ENCODE peak calls at places on chromosomes 7 and 10, in nine cellular contexts. O is upper lobe of left lung, H is tibial nerve, B is body of pancreas, V is A549, M is K562, A is transverse colon, J is Peyer's patch, R is HCT116. S is an unnamed sample.

GRCh38 chr7:41925946-41926345 is 223.1 kb upstream of the INHBA start:
- DNase-seq in O (no peak), H (no peak), B (no peak), V (no peak), M (no peak), A (no peak), J (no peak), R (no peak), S (no peak)

GRCh38 chr10:59047180-59047579 is 129.3 kb upstream of the PHYHIPL start:
- DNase-seq in O (no peak), H (no peak), B (peak; percentile 29), V (no peak), M (no peak), A (no peak), J (no peak), R (no peak), S (peak; percentile 30)

GRCh38 chr10:67098460-67098859 is 172.6 kb downstream of the LRRTM3 start:
- DNase-seq in O (no peak), H (no peak), B (no peak), V (no peak), M (no peak), A (no peak), J (no peak), R (no peak), S (no peak)

GRCh38 chr7:901388-902154 is 25.2 kb downstream of the GET4 start:
- DNase-seq in O (peak; percentile 87), H (peak; percentile 66), B (peak; percentile 64), V (peak; percentile 87), M (peak; percentile 100), A (peak; percentile 95), J (peak; percentile 98), R (peak; percentile 76), S (peak; percentile 90)

GRCh38 chr10:95178797-95179196 is 15.2 kb upstream of the ACSM6 start:
- DNase-seq in O (no peak), H (no peak), B (no peak), V (no peak), M (no peak), A (no peak), J (no peak), R (no peak), S (no peak)

GRCh38 chr10:30782543-30783461 is 153.2 kb upstream of the LYZL2 start:
- DNase-seq in O (no peak), H (no peak), B (no peak), V (no peak), M (no peak), A (no peak), J (no peak), R (no peak), S (no peak)

GRCh38 chr7:20534543-20534942 is 80.9 kb upstream of the ABCB5 start:
- DNase-seq in O (no peak), H (no peak), B (no peak), V (no peak), M (no peak), A (no peak), J (no peak), R (no peak), S (no peak)

GRCh38 chr7:116782177-116782711 is 80.1 kb upstream of the CAPZA2 start:
- DNase-seq in O (no peak), H (no peak), B (no peak), V (no peak), M (no peak), A (no peak), J (no peak), R (no peak), S (no peak)

GRCh38 chr10:14624600-14624999 is 150.1 kb downstream of the FAM107B start:
- DNase-seq in O (no peak), H (no peak), B (no peak), V (no peak), M (no peak), A (no peak), J (no peak), R (no peak), S (no peak)

GRCh38 chr7:23700058-23700457 is 10.0 kb upstream of the STK31 start:
- DNase-seq in O (no peak), H (no peak), B (no peak), V (no peak), M (no peak), A (no peak), J (no peak), R (no peak), S (no peak)

GRCh38 chr10:100370561-100370975 is 23.5 kb downstream of the SCD start:
- DNase-seq in O (peak; percentile 65), H (no peak), B (peak; percentile 22), V (peak; percentile 73), M (no peak), A (peak; percentile 52), J (no peak), R (peak; percentile 72), S (no peak)

GRCh38 chr7:44486693-44487092 is 3.8 kb downstream of the NUDCD3 start:
- DNase-seq in O (peak; percentile 72), H (no peak), B (peak; percentile 23), V (peak; percentile 18), M (no peak), A (no peak), J (no peak), R (no peak), S (peak; percentile 28)

GRCh38 chr10:127577376-127577775 is 28.3 kb downstream of the NPS start:
- DNase-seq in O (no peak), H (no peak), B (no peak), V (no peak), M (no peak), A (no peak), J (no peak), R (no peak), S (no peak)

GRCh38 chr10:131442271-131442670 is 130.8 kb upstream of the TCERG1L start:
- DNase-seq in O (no peak), H (no peak), B (no peak), V (no peak), M (no peak), A (no peak), J (no peak), R (no peak), S (no peak)

DNA sequence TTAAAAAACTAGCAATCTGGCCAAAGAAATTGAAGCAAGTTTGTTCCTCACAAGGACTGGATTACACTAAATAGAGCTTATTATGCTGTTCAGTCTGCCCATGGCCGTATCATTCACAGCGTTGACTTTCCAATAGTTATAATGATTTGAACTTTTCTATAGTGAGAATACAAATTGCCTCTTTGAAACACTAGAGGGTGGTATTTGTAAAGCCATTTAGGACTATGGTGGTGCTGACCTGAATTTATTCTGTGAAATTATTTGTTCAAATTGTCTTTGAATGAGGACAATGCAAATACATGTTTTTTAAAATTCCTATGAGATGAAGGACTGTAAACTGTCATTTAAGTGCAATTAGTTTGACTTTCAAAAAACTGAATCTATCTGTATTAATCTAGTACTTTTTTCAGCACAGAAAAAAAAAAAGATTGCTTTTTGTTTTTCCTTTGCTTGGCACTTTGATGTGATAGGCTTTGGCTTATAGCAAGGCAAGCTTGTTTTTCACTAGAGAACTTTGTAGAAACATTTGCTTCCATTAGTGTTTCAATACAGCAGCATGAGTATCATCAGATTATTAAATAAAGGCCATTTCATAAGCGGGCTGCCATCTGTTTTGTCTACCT is 122.6 kb upstream of the TMEM229A start:
- DNase-seq in O (no peak), H (no peak), B (no peak), V (peak; percentile 29), M (no peak), A (no peak), J (no peak), R (peak; percentile 15), S (no peak)
- TF ChIP-seq CTCF in O (no peak), H (peak; percentile 18), B (peak; percentile 26), V (peak; percentile 44), M (peak; percentile 1), A (peak; percentile 24), J (peak; percentile 41), R (peak; percentile 45), S (no peak)

GRCh38 chr7:38881015-38881414 is 28.0 kb downstream of the VPS41 start:
- DNase-seq in O (no peak), H (no peak), B (no peak), V (no peak), M (no peak), A (no peak), J (no peak), R (no peak), S (no peak)

GRCh38 chr7:38880035-38880434 is 29.0 kb downstream of the VPS41 start:
- DNase-seq in O (no peak), H (no peak), B (no peak), V (no peak), M (no peak), A (no peak), J (no peak), R (no peak), S (no peak)

GRCh38 chr7:38881947-38882684 is 26.9 kb downstream of the VPS41 start:
- DNase-seq in O (no peak), H (no peak), B (no peak), V (no peak), M (no peak), A (no peak), J (no peak), R (no peak), S (no peak)

GRCh38 chr7:38878694-38879457 is 30.1 kb downstream of the VPS41 start:
- DNase-seq in O (no peak), H (no peak), B (no peak), V (no peak), M (no peak), A (no peak), J (no peak), R (no peak), S (no peak)

GRCh38 chr7:38880454-38880853 is 28.5 kb downstream of the VPS41 start:
- DNase-seq in O (no peak), H (no peak), B (no peak), V (no peak), M (no peak), A (no peak), J (no peak), R (no peak), S (no peak)
- TF ChIP-seq POLR2A in O (no peak), H (no peak), B (no peak), V (no peak), M (no peak), A (no peak), J (no peak), R (no peak), S (no peak)

GRCh38 chr7:5472432-5473315 is 49.0 kb upstream of the TNRC18 start:
- DNase-seq in O (no peak), H (no peak), B (no peak), V (peak; percentile 40), M (peak; percentile 85), A (no peak), J (no peak), R (no peak), S (no peak)
- TF ChIP-seq CTCF in O (no peak), H (no peak), B (no peak), V (no peak), M (peak; percentile 70), A (no peak), J (no peak), R (no peak), S (no peak)

DNA sequence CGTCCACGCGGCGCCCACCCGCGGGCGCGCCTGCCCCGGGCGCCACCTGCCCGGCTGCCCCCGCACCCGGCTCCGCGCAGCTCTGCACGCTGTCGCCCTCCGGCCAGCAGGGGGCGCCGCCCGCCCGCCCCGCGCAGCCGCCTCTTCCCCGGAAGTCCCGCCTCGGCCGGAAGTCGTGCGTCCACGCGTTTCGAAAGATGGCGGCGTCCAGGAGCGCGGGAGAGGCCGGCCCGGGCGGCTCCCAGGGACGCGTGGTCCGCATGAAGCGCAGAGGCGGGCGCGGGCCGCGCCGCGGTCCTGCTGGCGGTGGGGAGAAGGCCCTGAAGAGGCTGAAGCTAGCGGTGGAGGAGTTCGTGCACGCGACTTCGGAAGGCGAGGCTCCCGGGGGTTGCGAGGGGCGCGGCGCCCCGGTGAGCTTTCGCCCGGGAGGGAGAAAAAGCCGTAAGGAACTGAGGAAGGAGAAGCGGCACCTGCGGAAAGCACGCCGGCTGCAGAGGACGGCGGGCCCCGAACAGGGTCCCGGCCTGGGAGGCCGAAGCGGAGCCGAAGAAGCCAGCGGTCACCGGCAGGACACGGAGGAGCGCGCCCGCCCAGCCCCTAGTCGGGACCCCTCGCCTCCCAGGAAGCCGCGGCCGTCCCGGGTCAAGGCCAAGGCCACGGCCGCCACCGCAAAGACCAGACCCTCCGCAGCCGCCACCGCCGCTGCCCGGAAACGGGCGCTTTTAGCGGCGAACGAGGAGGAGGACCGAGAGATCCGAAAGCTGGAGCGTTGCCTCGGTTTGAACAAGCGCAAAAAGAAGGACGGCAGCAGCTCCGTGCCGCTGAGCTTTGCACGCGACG is at the start of gene NOM1:
- DNase-seq in O (peak; percentile 85), H (peak; percentile 72), B (peak; percentile 88), V (peak; percentile 86), M (peak; percentile 96), A (peak; percentile 91), J (peak; percentile 93), R (peak; percentile 56), S (peak; percentile 92)
- TF ChIP-seq POLR2A in O (no peak), H (peak; percentile 49), B (peak; percentile 56), V (peak; percentile 69), M (peak; percentile 94), A (peak; percentile 52), J (peak; percentile 39), R (peak; percentile 59), S (no peak)